ENCODE peak calls at places on chromosomes 11 and 22, in four cellular contexts. One of them, this sample, is unnamed.

GRCh38 chr11:6175440-6175839 is 5.3 kb upstream of the OR52B2 start:
- DNase-seq in hepatocyte: no peak
- DNase-seq in GM23338: no peak
- DNase-seq in SK-N-SH: no peak
- DNase-seq in this sample: no peak

GRCh38 chr11:71282581-71283351 is 30.4 kb upstream of the SHANK2 start:
- DNase-seq in SK-N-SH: no peak
- DNase-seq in hepatocyte: no peak
- DNase-seq in GM23338: no peak
- DNase-seq in this sample: no peak

GRCh38 chr11:73293356-73293936 is 14.6 kb upstream of the ARHGEF17 start:
- DNase-seq in SK-N-SH: no peak
- DNase-seq in hepatocyte: no peak
- DNase-seq in GM23338: no peak
- DNase-seq in this sample: no peak

GRCh38 chr11:104073950-104074349 is 37.5 kb downstream of the DDI1 start:
- DNase-seq in SK-N-SH: no peak
- DNase-seq in hepatocyte: peak
- DNase-seq in GM23338: peak
- DNase-seq in this sample: peak

GRCh38 chr22:46998346-46998745 is 235.9 kb downstream of the TBC1D22A start:
- DNase-seq in hepatocyte: no peak
- DNase-seq in GM23338: no peak
- DNase-seq in SK-N-SH: no peak
- DNase-seq in this sample: no peak

GRCh38 chr11:35236667-35237003 is 97.7 kb downstream of the CD44 start:
- DNase-seq in hepatocyte: no peak
- DNase-seq in SK-N-SH: no peak
- DNase-seq in GM23338: no peak
- DNase-seq in this sample: no peak

GRCh38 chr11:116173946-116174911 is 598.6 kb downstream of the BUD13 start:
- DNase-seq in SK-N-SH: no peak
- DNase-seq in hepatocyte: no peak
- DNase-seq in GM23338: peak
- DNase-seq in this sample: no peak

GRCh38 chr11:45451766-45452440 is 165.8 kb upstream of the SYT13 start:
- DNase-seq in SK-N-SH: no peak
- DNase-seq in GM23338: no peak
- DNase-seq in hepatocyte: no peak
- DNase-seq in this sample: no peak

GRCh38 chr11:34302046-34302921 is 55.5 kb downstream of the ABTB2 start:
- DNase-seq in GM23338: no peak
- DNase-seq in hepatocyte: no peak
- DNase-seq in SK-N-SH: no peak
- DNase-seq in this sample: no peak

GRCh38 chr11:19753451-19754041 is 40.9 kb downstream of the NAV2 start:
- DNase-seq in GM23338: peak
- DNase-seq in SK-N-SH: no peak
- DNase-seq in hepatocyte: no peak
- DNase-seq in this sample: no peak

GRCh38 chr11:45857834-45858492 is 10.7 kb downstream of the CRY2 start:
- DNase-seq in GM23338: no peak
- DNase-seq in SK-N-SH: peak
- DNase-seq in hepatocyte: peak
- DNase-seq in this sample: no peak

GRCh38 chr22:17783773-17784480 is 9.7 kb upstream of the BID start:
- DNase-seq in SK-N-SH: peak
- DNase-seq in hepatocyte: no peak
- DNase-seq in GM23338: no peak
- DNase-seq in this sample: no peak

GRCh38 chr11:46277313-46277622 is 194 bp upstream of the CREB3L1 start:
- DNase-seq in GM23338: peak
- DNase-seq in hepatocyte: peak
- DNase-seq in SK-N-SH: no peak
- DNase-seq in this sample: no peak

GRCh38 chr11:2420502-2421225 is 20.1 kb downstream of the TSSC4 start:
- DNase-seq in SK-N-SH: peak
- DNase-seq in hepatocyte: peak
- DNase-seq in GM23338: peak
- DNase-seq in this sample: peak

GRCh38 chr11:125271436-125272064 is 107.0 kb downstream of the PKNOX2 start:
- DNase-seq in SK-N-SH: no peak
- DNase-seq in hepatocyte: no peak
- DNase-seq in GM23338: no peak
- DNase-seq in this sample: no peak

GRCh38 chr11:2789331-2789730 is 89.5 kb upstream of the KCNQ1OT1 start:
- DNase-seq in SK-N-SH: no peak
- DNase-seq in hepatocyte: no peak
- DNase-seq in GM23338: no peak
- DNase-seq in this sample: no peak

GRCh38 chr11:124633355-124633754 is 10.7 kb downstream of the TBRG1 start:
- DNase-seq in GM23338: no peak
- DNase-seq in SK-N-SH: peak
- DNase-seq in hepatocyte: no peak
- DNase-seq in this sample: peak

GRCh38 chr11:15627560-15627959 is 512.8 kb downstream of the INSC start:
- DNase-seq in SK-N-SH: no peak
- DNase-seq in GM23338: no peak
- DNase-seq in hepatocyte: no peak
- DNase-seq in this sample: no peak

GRCh38 chr22:36966851-36967535 is 52.3 kb downstream of the TST start:
- DNase-seq in GM23338: no peak
- DNase-seq in SK-N-SH: no peak
- DNase-seq in hepatocyte: no peak
- DNase-seq in this sample: no peak

DNA sequence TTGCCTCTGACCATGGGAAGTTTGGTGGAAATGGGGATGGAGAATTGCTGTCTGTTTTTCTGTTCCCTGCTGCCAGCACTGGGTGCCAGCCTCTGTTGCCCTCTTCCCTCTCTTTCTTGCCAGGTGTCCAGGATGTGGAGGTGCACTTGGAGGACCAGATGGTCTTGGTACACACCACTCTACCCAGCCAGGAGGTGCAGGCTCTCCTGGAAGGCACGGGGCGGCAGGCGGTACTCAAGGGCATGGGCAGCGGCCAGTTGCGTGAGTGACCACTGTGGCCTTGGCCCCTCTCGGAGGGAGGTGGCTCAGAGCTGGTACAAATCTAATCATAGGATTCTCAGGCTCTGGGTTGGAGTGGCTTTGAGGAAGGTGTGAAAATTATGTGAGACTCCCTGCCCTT is 6.0 kb downstream of the CCS start:
- DNase-seq in SK-N-SH: no peak
- DNase-seq in hepatocyte: no peak
- DNase-seq in GM23338: no peak
- DNase-seq in this sample: no peak
- TF ChIP-seq EZH2phosphoT487 in SK-N-SH: no peak
- TF ChIP-seq EZH2phosphoT487 in hepatocyte: no peak
- TF ChIP-seq EZH2phosphoT487 in GM23338: no peak
- TF ChIP-seq EZH2phosphoT487 in this sample: no peak

GRCh38 chr11:67436459-67437081 is 912 bp downstream of the PTPRCAP start:
- DNase-seq in GM23338: peak
- DNase-seq in SK-N-SH: no peak
- DNase-seq in hepatocyte: no peak
- DNase-seq in this sample: peak
- TF ChIP-seq EZH2phosphoT487 in GM23338: no peak
- TF ChIP-seq EZH2phosphoT487 in SK-N-SH: no peak
- TF ChIP-seq EZH2phosphoT487 in hepatocyte: no peak
- TF ChIP-seq EZH2phosphoT487 in this sample: no peak

GRCh38 chr11:64999478-64999877 is 2.7 kb upstream of the BATF2 start:
- DNase-seq in hepatocyte: no peak
- DNase-seq in SK-N-SH: no peak
- DNase-seq in GM23338: no peak
- DNase-seq in this sample: no peak
- TF ChIP-seq EZH2phosphoT487 in hepatocyte: no peak
- TF ChIP-seq EZH2phosphoT487 in SK-N-SH: no peak
- TF ChIP-seq EZH2phosphoT487 in GM23338: no peak
- TF ChIP-seq EZH2phosphoT487 in this sample: no peak

DNA sequence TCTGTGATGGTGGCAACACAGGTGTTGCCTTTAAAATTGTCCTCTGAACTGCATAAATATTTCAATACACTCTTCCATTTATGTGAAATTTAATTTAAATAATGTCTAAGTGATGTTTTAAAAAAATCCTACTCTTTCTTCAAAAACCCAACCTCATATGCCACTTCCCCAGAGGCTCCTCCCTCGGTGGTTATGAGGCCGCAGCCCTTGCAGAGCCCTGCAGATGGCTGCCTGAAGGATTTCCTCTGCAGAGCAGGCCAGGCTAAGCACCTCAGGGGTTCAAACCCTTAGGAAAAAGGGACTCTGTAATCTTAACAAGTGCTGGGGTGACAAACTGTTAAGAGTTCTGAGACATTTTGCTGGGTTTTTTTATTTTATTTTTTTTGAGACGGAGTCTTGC is 25.2 kb downstream of the MORC2 start:
- DNase-seq in hepatocyte: no peak
- DNase-seq in GM23338: no peak
- DNase-seq in SK-N-SH: no peak
- DNase-seq in this sample: no peak
- TF ChIP-seq EZH2phosphoT487 in hepatocyte: no peak
- TF ChIP-seq EZH2phosphoT487 in GM23338: no peak
- TF ChIP-seq EZH2phosphoT487 in SK-N-SH: no peak
- TF ChIP-seq EZH2phosphoT487 in this sample: no peak

GRCh38 chr11:1392561-1392960 is 2.8 kb downstream of the BRSK2 start:
- DNase-seq in hepatocyte: no peak
- DNase-seq in SK-N-SH: no peak
- DNase-seq in GM23338: no peak
- DNase-seq in this sample: no peak

GRCh38 chr11:1390603-1391164 is 950 bp downstream of the BRSK2 start:
- DNase-seq in GM23338: peak
- DNase-seq in SK-N-SH: peak
- DNase-seq in hepatocyte: peak
- DNase-seq in this sample: no peak

GRCh38 chr11:1389932-1390587 is at the start of gene BRSK2:
- DNase-seq in hepatocyte: peak
- DNase-seq in GM23338: peak
- DNase-seq in SK-N-SH: no peak
- DNase-seq in this sample: no peak

GRCh38 chr11:1392111-1392510 is 2.4 kb downstream of the BRSK2 start:
- DNase-seq in GM23338: no peak
- DNase-seq in hepatocyte: no peak
- DNase-seq in SK-N-SH: peak
- DNase-seq in this sample: no peak

DNA sequence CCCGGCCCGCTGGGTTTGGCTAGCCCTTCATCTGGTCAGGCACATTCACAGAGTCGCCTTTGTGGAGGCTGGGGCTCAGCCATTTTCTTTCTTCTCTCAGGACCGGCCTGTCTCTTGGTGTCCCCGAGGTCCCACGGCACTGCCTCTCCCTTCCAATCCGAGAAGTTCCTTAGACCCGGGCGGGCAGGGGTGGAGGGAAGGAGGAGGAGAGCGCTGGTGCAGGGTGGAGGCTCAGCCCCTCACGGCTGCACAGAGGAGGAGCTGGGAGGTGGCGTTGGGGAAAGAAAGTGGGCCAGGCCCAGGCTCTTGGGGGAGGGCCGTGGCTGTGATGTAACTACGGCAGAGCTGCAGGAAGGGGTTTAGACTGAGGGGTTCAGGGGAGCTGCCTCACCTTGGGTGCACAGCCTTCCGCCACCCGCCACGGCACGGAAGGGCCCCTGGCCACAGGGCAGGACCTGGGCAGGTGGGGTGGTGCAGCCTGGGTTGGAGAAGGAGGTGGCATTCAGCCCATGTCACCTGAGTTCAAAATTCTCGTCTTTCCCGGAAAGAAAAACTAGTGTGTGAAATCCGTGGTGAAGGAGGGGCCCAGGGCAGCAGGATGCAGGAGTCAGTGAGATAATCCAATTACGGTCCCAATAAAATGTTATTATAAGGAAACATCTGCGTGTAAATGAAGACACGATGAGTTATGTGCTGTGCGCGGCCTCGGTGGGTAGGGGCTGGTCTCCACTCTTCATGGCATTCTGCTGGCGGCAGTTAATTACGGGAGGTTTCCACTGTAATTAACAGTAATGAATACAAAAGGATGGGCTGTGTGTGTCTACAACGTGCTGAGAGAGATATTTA is 1.7 kb downstream of the BRSK2 start:
- DNase-seq in GM23338: peak
- DNase-seq in SK-N-SH: peak
- DNase-seq in hepatocyte: no peak
- DNase-seq in this sample: no peak
- TF ChIP-seq EZH2phosphoT487 in GM23338: no peak
- TF ChIP-seq EZH2phosphoT487 in SK-N-SH: no peak
- TF ChIP-seq EZH2phosphoT487 in hepatocyte: no peak
- TF ChIP-seq EZH2phosphoT487 in this sample: no peak

GRCh38 chr11:134475951-134476350 is 63.9 kb upstream of the B3GAT1 start:
- DNase-seq in GM23338: no peak
- DNase-seq in hepatocyte: no peak
- DNase-seq in SK-N-SH: no peak
- DNase-seq in this sample: no peak

GRCh38 chr11:134477486-134477885 is 65.4 kb upstream of the B3GAT1 start:
- DNase-seq in hepatocyte: no peak
- DNase-seq in GM23338: peak
- DNase-seq in SK-N-SH: no peak
- DNase-seq in this sample: no peak

GRCh38 chr11:134478176-134478575 is 66.1 kb upstream of the B3GAT1 start:
- DNase-seq in SK-N-SH: no peak
- DNase-seq in GM23338: no peak
- DNase-seq in hepatocyte: no peak
- DNase-seq in this sample: no peak

GRCh38 chr11:134474942-134475341 is 62.9 kb upstream of the B3GAT1 start:
- DNase-seq in GM23338: no peak
- DNase-seq in SK-N-SH: no peak
- DNase-seq in hepatocyte: no peak
- DNase-seq in this sample: no peak

DNA sequence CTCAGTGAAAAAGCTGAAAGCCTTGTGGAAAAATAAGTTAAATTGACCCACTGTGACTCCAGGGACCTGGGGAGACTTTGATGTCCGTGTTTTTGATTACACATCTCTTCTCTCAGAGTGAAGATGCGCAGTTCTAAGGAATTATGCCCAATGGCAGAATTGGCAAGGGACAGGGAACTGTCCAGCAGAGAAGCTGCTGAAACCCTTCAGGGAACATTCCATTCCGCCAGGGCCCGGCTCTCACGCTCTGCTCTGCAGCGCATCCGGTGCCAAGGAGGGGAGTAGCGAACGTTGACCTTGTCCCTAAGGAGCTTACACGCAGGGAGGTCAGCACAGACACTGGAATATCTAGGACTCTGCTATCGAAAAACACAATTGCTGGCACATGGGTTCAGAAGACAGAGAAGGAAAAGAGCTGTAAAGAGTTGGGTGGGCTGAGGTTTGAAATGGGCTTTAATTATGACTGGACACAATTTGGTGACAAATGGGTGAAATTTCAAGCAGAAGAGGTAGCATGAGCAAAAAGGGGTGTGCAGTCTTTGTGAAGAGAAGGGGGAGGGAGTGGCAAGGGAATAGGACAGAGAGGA is 64.5 kb upstream of the B3GAT1 start:
- DNase-seq in GM23338: peak
- DNase-seq in hepatocyte: peak
- DNase-seq in SK-N-SH: no peak
- DNase-seq in this sample: no peak
- TF ChIP-seq EZH2phosphoT487 in GM23338: no peak
- TF ChIP-seq EZH2phosphoT487 in hepatocyte: no peak
- TF ChIP-seq EZH2phosphoT487 in SK-N-SH: no peak
- TF ChIP-seq EZH2phosphoT487 in this sample: no peak

GRCh38 chr11:23903044-23903704 is 593.7 kb upstream of the LUZP2 start:
- DNase-seq in hepatocyte: peak
- DNase-seq in SK-N-SH: no peak
- DNase-seq in GM23338: no peak
- DNase-seq in this sample: no peak
- TF ChIP-seq EZH2phosphoT487 in hepatocyte: no peak
- TF ChIP-seq EZH2phosphoT487 in SK-N-SH: no peak
- TF ChIP-seq EZH2phosphoT487 in GM23338: no peak
- TF ChIP-seq EZH2phosphoT487 in this sample: no peak

This sample was measured in OCI-LY7.